ENCODE peak calls at places on chromosomes 6 and 20, in five cellular contexts. W, O, X, T and J are unnamed samples.

GRCh38 chr20:56247954-56248782 is at the start of gene MC3R:
- DNase-seq in X (no peak), W (peak), T (peak), O (peak), J (peak)

GRCh38 chr6:121405306-121405705 is 30.1 kb upstream of the GJA1 start:
- DNase-seq in T (no peak), W (no peak), O (no peak), X (no peak), J (no peak)

GRCh38 chr20:41279546-41280225 is 37.8 kb downstream of the ZHX3 start:
- DNase-seq in W (no peak), O (no peak), X (no peak), T (no peak), J (no peak)

GRCh38 chr6:91720323-91720722 is 1133.5 kb upstream of the MAP3K7 start:
- DNase-seq in O (no peak), W (no peak), X (no peak), T (no peak), J (no peak)

GRCh38 chr6:100487638-100488037 is 22.9 kb upstream of the SIM1 start:
- DNase-seq in T (no peak), W (no peak), X (no peak), O (no peak), J (no peak)

GRCh38 chr6:142026471-142026870 is 106.3 kb upstream of the GJE1 start:
- DNase-seq in O (no peak), T (no peak), X (no peak), W (no peak), J (no peak)

GRCh38 chr6:111837641-111838500 is 35.4 kb downstream of the FYN start:
- DNase-seq in T (no peak), W (no peak), O (no peak), X (peak), J (peak)

GRCh38 chr20:53602661-53603060 is 9.0 kb upstream of the ZNF217 start:
- DNase-seq in W (no peak), X (no peak), O (no peak), T (no peak), J (no peak)

GRCh38 chr6:168133707-168134398 is 54.8 kb upstream of the FRMD1 start:
- DNase-seq in W (no peak), O (no peak), X (no peak), T (no peak), J (no peak)

GRCh38 chr6:83303426-83303825 is 110.3 kb downstream of the RWDD2A start:
- DNase-seq in T (no peak), X (no peak), O (no peak), W (no peak), J (no peak)

GRCh38 chr6:153092082-153093013 is 38.7 kb downstream of the RGS17 start:
- DNase-seq in O (no peak), X (no peak), W (no peak), T (no peak), J (no peak)

GRCh38 chr6:128492386-128492785 is 28.0 kb downstream of the PTPRK start:
- DNase-seq in X (no peak), O (no peak), W (no peak), T (no peak), J (no peak)

GRCh38 chr6:113447088-113447831 is 409.9 kb upstream of the MARCKS start:
- DNase-seq in X (no peak), T (no peak), O (no peak), W (no peak), J (no peak)

GRCh38 chr20:36116813-36117441 is 37.6 kb upstream of the EPB41L1 start:
- DNase-seq in W (no peak), T (no peak), O (no peak), X (no peak), J (no peak)

GRCh38 chr6:139605350-139605749 is 230.9 kb upstream of the CITED2 start:
- DNase-seq in X (no peak), O (no peak), W (no peak), T (no peak), J (no peak)

GRCh38 chr6:148109732-148110131 is 232.9 kb upstream of the SASH1 start:
- DNase-seq in T (no peak), W (no peak), O (no peak), X (no peak), J (no peak)

GRCh38 chr6:117933471-117933870 is 26.4 kb downstream of the SLC35F1 start:
- DNase-seq in X (no peak), W (no peak), T (no peak), O (no peak), J (no peak)